ENCODE peak calls at places on chromosomes 12 and 14, in seven cellular contexts. One of them, this sample, is unnamed.

GRCh38 chr14:33475623-33476022 is 475.3 kb downstream of the EGLN3 start:
- DNase-seq in GM20000: peak; percentile 6
- DNase-seq in left ventricle myocardium inferior: no peak
- DNase-seq in Caco-2: peak; percentile 44
- DNase-seq in fibroblast of the aortic adventitia: peak; percentile 18
- DNase-seq in nucleus accumbens: peak; percentile 27
- DNase-seq in NCI-H146: peak; percentile 59
- DNase-seq in this sample: no peak

GRCh38 chr14:74579447-74580274 is 32.4 kb downstream of the LTBP2 start:
- DNase-seq in left ventricle myocardium inferior: no peak
- DNase-seq in fibroblast of the aortic adventitia: peak; percentile 89
- DNase-seq in NCI-H146: no peak
- DNase-seq in Caco-2: no peak
- DNase-seq in GM20000: no peak
- DNase-seq in nucleus accumbens: no peak
- DNase-seq in this sample: no peak

GRCh38 chr14:103228076-103228806 is 105.0 kb downstream of the TNFAIP2 start:
- DNase-seq in NCI-H146: no peak
- DNase-seq in Caco-2: no peak
- DNase-seq in nucleus accumbens: no peak
- DNase-seq in left ventricle myocardium inferior: no peak
- DNase-seq in fibroblast of the aortic adventitia: no peak
- DNase-seq in GM20000: no peak
- DNase-seq in this sample: no peak

GRCh38 chr14:85439696-85440328 is 90.1 kb upstream of the FLRT2 start:
- DNase-seq in fibroblast of the aortic adventitia: peak; percentile 30
- DNase-seq in nucleus accumbens: no peak
- DNase-seq in Caco-2: no peak
- DNase-seq in left ventricle myocardium inferior: no peak
- DNase-seq in GM20000: no peak
- DNase-seq in NCI-H146: no peak
- DNase-seq in this sample: no peak

GRCh38 chr12:12553208-12553785 is 9.4 kb downstream of the DUSP16 start:
- DNase-seq in NCI-H146: no peak
- DNase-seq in Caco-2: no peak
- DNase-seq in nucleus accumbens: no peak
- DNase-seq in left ventricle myocardium inferior: no peak
- DNase-seq in GM20000: no peak
- DNase-seq in fibroblast of the aortic adventitia: no peak
- DNase-seq in this sample: no peak

GRCh38 chr12:119145367-119145766 is 33.4 kb upstream of the HSPB8 start:
- DNase-seq in Caco-2: no peak
- DNase-seq in NCI-H146: no peak
- DNase-seq in nucleus accumbens: no peak
- DNase-seq in left ventricle myocardium inferior: no peak
- DNase-seq in GM20000: no peak
- DNase-seq in fibroblast of the aortic adventitia: no peak
- DNase-seq in this sample: no peak

GRCh38 chr14:77100961-77101360 is 2.9 kb downstream of the CIPC start:
- DNase-seq in GM20000: no peak
- DNase-seq in NCI-H146: no peak
- DNase-seq in left ventricle myocardium inferior: no peak
- DNase-seq in nucleus accumbens: no peak
- DNase-seq in fibroblast of the aortic adventitia: no peak
- DNase-seq in Caco-2: no peak
- DNase-seq in this sample: no peak

GRCh38 chr12:119614705-119615104 is 21.1 kb downstream of the TMEM233 start:
- DNase-seq in left ventricle myocardium inferior: no peak
- DNase-seq in fibroblast of the aortic adventitia: no peak
- DNase-seq in nucleus accumbens: no peak
- DNase-seq in GM20000: no peak
- DNase-seq in Caco-2: no peak
- DNase-seq in NCI-H146: no peak
- DNase-seq in this sample: no peak

GRCh38 chr14:58740584-58740983 is 102.8 kb downstream of the DACT1 start:
- DNase-seq in NCI-H146: no peak
- DNase-seq in Caco-2: no peak
- DNase-seq in left ventricle myocardium inferior: no peak
- DNase-seq in fibroblast of the aortic adventitia: no peak
- DNase-seq in GM20000: no peak
- DNase-seq in nucleus accumbens: peak; percentile 17
- DNase-seq in this sample: no peak

GRCh38 chr12:116692605-116693004 is 45.3 kb downstream of the SPRING1 start:
- DNase-seq in NCI-H146: no peak
- DNase-seq in Caco-2: no peak
- DNase-seq in fibroblast of the aortic adventitia: no peak
- DNase-seq in GM20000: no peak
- DNase-seq in nucleus accumbens: no peak
- DNase-seq in left ventricle myocardium inferior: no peak
- DNase-seq in this sample: no peak

GRCh38 chr14:60723218-60724079 is 702 bp downstream of the SIX4 start:
- DNase-seq in nucleus accumbens: no peak
- DNase-seq in Caco-2: no peak
- DNase-seq in left ventricle myocardium inferior: no peak
- DNase-seq in GM20000: peak; percentile 68
- DNase-seq in NCI-H146: peak; percentile 52
- DNase-seq in fibroblast of the aortic adventitia: peak; percentile 55
- DNase-seq in this sample: peak; percentile 46

GRCh38 chr12:30694971-30695326 is 720 bp downstream of the IPO8 start:
- DNase-seq in nucleus accumbens: peak; percentile 23
- DNase-seq in NCI-H146: peak; percentile 64
- DNase-seq in left ventricle myocardium inferior: no peak
- DNase-seq in GM20000: peak; percentile 20
- DNase-seq in fibroblast of the aortic adventitia: peak; percentile 37
- DNase-seq in Caco-2: peak; percentile 59
- DNase-seq in this sample: peak; percentile 51

GRCh38 chr14:50775357-50775756 is 55.6 kb downstream of the NIN start:
- DNase-seq in left ventricle myocardium inferior: no peak
- DNase-seq in nucleus accumbens: no peak
- DNase-seq in fibroblast of the aortic adventitia: peak; percentile 87
- DNase-seq in Caco-2: no peak
- DNase-seq in NCI-H146: no peak
- DNase-seq in GM20000: no peak
- DNase-seq in this sample: no peak

GRCh38 chr14:91573894-91574837 is 64.1 kb upstream of the PPP4R3A start:
- DNase-seq in nucleus accumbens: no peak
- DNase-seq in fibroblast of the aortic adventitia: peak; percentile 53
- DNase-seq in Caco-2: peak; percentile 67
- DNase-seq in NCI-H146: peak; percentile 55
- DNase-seq in left ventricle myocardium inferior: peak; percentile 19
- DNase-seq in GM20000: peak; percentile 64
- DNase-seq in this sample: peak; percentile 48

GRCh38 chr12:110530511-110530910 is 28.4 kb downstream of the RAD9B start:
- DNase-seq in GM20000: peak; percentile 24
- DNase-seq in Caco-2: no peak
- DNase-seq in nucleus accumbens: no peak
- DNase-seq in fibroblast of the aortic adventitia: no peak
- DNase-seq in left ventricle myocardium inferior: no peak
- DNase-seq in NCI-H146: no peak
- DNase-seq in this sample: no peak